ENCODE peak calls at places on chromosome 14, in seven cellular contexts. J is lung, P is A549, I is PC-3, Z is HepG2, U is MM.1S, M is heart left ventricle. O is an unnamed sample.

GRCh38 chr14:100827140-100827517 is 1.2 kb downstream of the MEG3 start:
- DNase-seq in J (no peak), P (no peak), I (no peak), Z (no peak), U (no peak), M (no peak), O (no peak)

GRCh38 chr14:81209187-81209836 is 11.4 kb downstream of the GTF2A1 start:
- DNase-seq in J (no peak), P (no peak), I (no peak), Z (no peak), U (no peak), M (no peak), O (no peak)

GRCh38 chr14:71579331-71579730 is 352.9 kb upstream of the RGS6 start:
- DNase-seq in J (no peak), P (no peak), I (no peak), Z (no peak), U (no peak), M (no peak), O (no peak)

GRCh38 chr14:87813211-87813610 is 179.8 kb downstream of the GALC start:
- DNase-seq in J (no peak), P (no peak), I (no peak), Z (no peak), U (no peak), M (no peak), O (no peak)

GRCh38 chr14:100729982-100730381 is 3.3 kb downstream of the DLK1 start:
- DNase-seq in J (no peak), P (no peak), I (no peak), Z (no peak), U (no peak), M (no peak), O (no peak)

GRCh38 chr14:72847721-72848120 is 46.2 kb downstream of the DPF3 start:
- DNase-seq in J (no peak), P (peak), I (peak), Z (no peak), U (no peak), M (no peak), O (no peak)

GRCh38 chr14:103283916-103284315 is 50.1 kb upstream of the EIF5 start:
- DNase-seq in J (no peak), P (no peak), I (no peak), Z (no peak), U (no peak), M (no peak), O (no peak)

GRCh38 chr14:81625343-81625742 is 91.7 kb upstream of the SEL1L start:
- DNase-seq in J (no peak), P (peak), I (peak), Z (peak), U (peak), M (no peak), O (no peak)

GRCh38 chr14:74402264-74403251 is 23.5 kb downstream of the SYNDIG1L start:
- DNase-seq in J (no peak), P (no peak), I (no peak), Z (no peak), U (no peak), M (no peak), O (no peak)

GRCh38 chr14:21097616-21098133 is 780 bp downstream of the ZNF219 start:
- DNase-seq in J (no peak), P (no peak), I (no peak), Z (no peak), U (no peak), M (no peak), O (no peak)

GRCh38 chr14:100669468-100669867 is 57.2 kb upstream of the DLK1 start:
- DNase-seq in J (peak), P (no peak), I (no peak), Z (no peak), U (no peak), M (no peak), O (no peak)

GRCh38 chr14:44942436-44942835 is 19.3 kb downstream of the KLHL28 start:
- DNase-seq in J (no peak), P (no peak), I (no peak), Z (no peak), U (no peak), M (no peak), O (no peak)

GRCh38 chr14:22052795-22053194 is 379.2 kb upstream of the OR4E1 start:
- DNase-seq in J (no peak), P (no peak), I (peak), Z (no peak), U (no peak), M (no peak), O (no peak)

GRCh38 chr14:22713631-22713950 is 52.9 kb upstream of the OXA1L start:
- DNase-seq in J (no peak), P (no peak), I (no peak), Z (no peak), U (no peak), M (no peak), O (no peak)

GRCh38 chr14:76090611-76091010 is 61.1 kb upstream of the GPATCH2L start:
- DNase-seq in J (no peak), P (no peak), I (no peak), Z (no peak), U (no peak), M (no peak), O (no peak)

GRCh38 chr14:51004352-51004800 is 60.1 kb upstream of the PYGL start:
- DNase-seq in J (peak), P (peak), I (no peak), Z (no peak), U (no peak), M (no peak), O (no peak)

GRCh38 chr14:24982472-24983155 is 67.3 kb downstream of the STXBP6 start:
- DNase-seq in J (no peak), P (peak), I (peak), Z (peak), U (no peak), M (no peak), O (no peak)

GRCh38 chr14:94676495-94677238 is 64.5 kb downstream of the SERPINA3 start:
- DNase-seq in J (no peak), P (no peak), I (no peak), Z (no peak), U (no peak), M (no peak), O (no peak)

GRCh38 chr14:64510825-64511679 is 6.5 kb downstream of the ZBTB1 start:
- DNase-seq in J (peak), P (peak), I (peak), Z (peak), U (peak), M (peak), O (no peak)

GRCh38 chr14:74875941-74876913 is at the start of gene PROX2:
- DNase-seq in J (no peak), P (no peak), I (no peak), Z (no peak), U (no peak), M (no peak), O (no peak)

GRCh38 chr14:92531151-92531873 is 17.7 kb downstream of the RIN3 start:
- DNase-seq in J (no peak), P (no peak), I (no peak), Z (no peak), U (no peak), M (no peak), O (no peak)

GRCh38 chr14:20697273-20698017 is 8.9 kb downstream of the ANG start:
- DNase-seq in J (peak), P (peak), I (peak), Z (peak), U (peak), M (peak), O (no peak)

GRCh38 chr14:34496007-34496678 is 34.1 kb upstream of the SPTSSA start:
- DNase-seq in J (peak), P (no peak), I (no peak), Z (no peak), U (no peak), M (peak), O (no peak)

GRCh38 chr14:61420326-61420725 is 98.9 kb downstream of the PRKCH start:
- DNase-seq in J (no peak), P (peak), I (peak), Z (no peak), U (no peak), M (no peak), O (no peak)

GRCh38 chr14:84707830-84708229 is 822.1 kb upstream of the FLRT2 start:
- DNase-seq in J (no peak), P (no peak), I (no peak), Z (no peak), U (no peak), M (no peak), O (no peak)

GRCh38 chr14:26765768-26766550 is 168.1 kb upstream of the NOVA1 start:
- DNase-seq in J (peak), P (peak), I (peak), Z (no peak), U (no peak), M (peak), O (no peak)

GRCh38 chr14:75428230-75429104 is 645 bp downstream of the JDP2 start:
- DNase-seq in J (peak), P (no peak), I (no peak), Z (no peak), U (no peak), M (peak), O (no peak)

GRCh38 chr14:52351561-52352491 is 37.7 kb downstream of the PTGER2 start:
- DNase-seq in J (no peak), P (peak), I (peak), Z (no peak), U (no peak), M (no peak), O (no peak)

GRCh38 chr14:57346741-57347140 is 43.6 kb upstream of the NAA30 start:
- DNase-seq in J (no peak), P (no peak), I (peak), Z (peak), U (no peak), M (no peak), O (no peak)

GRCh38 chr14:104393199-104393897 is 186.2 kb upstream of the C14orf180 start:
- DNase-seq in J (peak), P (no peak), I (no peak), Z (no peak), U (no peak), M (peak), O (no peak)

GRCh38 chr14:61188936-61189808 is 92.0 kb downstream of the TMEM30B start:
- DNase-seq in J (peak), P (peak), I (peak), Z (peak), U (no peak), M (peak), O (no peak)

GRCh38 chr14:54322668-54323380 is 74.0 kb upstream of the CDKN3 start:
- DNase-seq in J (no peak), P (no peak), I (no peak), Z (no peak), U (no peak), M (peak), O (no peak)

GRCh38 chr14:54312166-54312801 is 84.5 kb upstream of the CDKN3 start:
- DNase-seq in J (no peak), P (peak), I (peak), Z (no peak), U (no peak), M (no peak), O (no peak)

GRCh38 chr14:100623961-100624360 is 36.7 kb upstream of the BEGAIN start:
- DNase-seq in J (no peak), P (no peak), I (no peak), Z (no peak), U (no peak), M (no peak), O (no peak)

GRCh38 chr14:83548061-83548839 is 1981.7 kb upstream of the FLRT2 start:
- DNase-seq in J (no peak), P (no peak), I (peak), Z (no peak), U (no peak), M (no peak), O (no peak)

GRCh38 chr14:44505588-44505987 is 1.5 kb downstream of the FSCB start:
- DNase-seq in J (no peak), P (no peak), I (no peak), Z (no peak), U (no peak), M (no peak), O (no peak)

GRCh38 chr14:50452285-50452684 is 55.6 kb upstream of the CDKL1 start:
- DNase-seq in J (no peak), P (no peak), I (peak), Z (no peak), U (no peak), M (no peak), O (no peak)

DNA sequence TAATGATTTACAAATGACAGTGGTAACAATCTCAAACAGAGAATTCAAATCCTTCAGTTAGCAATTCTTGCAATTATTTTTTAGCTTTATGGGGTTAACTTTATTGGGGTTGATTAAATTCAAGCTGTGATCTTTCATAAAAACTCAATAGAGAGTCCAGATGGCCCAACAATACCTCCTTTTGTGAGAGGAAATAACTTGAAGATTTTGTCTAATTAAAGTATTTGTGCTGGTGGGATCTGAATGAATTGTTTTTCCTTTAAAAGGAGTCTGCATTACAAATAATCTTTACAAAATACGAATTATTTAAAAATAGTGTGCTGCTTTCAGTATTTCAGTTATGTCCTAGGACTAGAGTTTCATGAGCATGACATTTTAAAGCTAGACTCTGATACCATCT is 4.4 kb upstream of the ARHGAP5 start:
- DNase-seq in J (no peak), P (no peak), I (no peak), Z (no peak), U (no peak), M (no peak), O (no peak)
- H3K4me3 ChIP-seq in J (no peak), P (no peak), I (no peak), Z (no peak), U (no peak), M (no peak), O (no peak)

GRCh38 chr14:68542346-68542745 is 250.5 kb downstream of the ZFP36L1 start:
- DNase-seq in J (no peak), P (no peak), I (peak), Z (no peak), U (no peak), M (no peak), O (no peak)

GRCh38 chr14:68541128-68541896 is 251.6 kb downstream of the ZFP36L1 start:
- DNase-seq in J (peak), P (no peak), I (no peak), Z (no peak), U (no peak), M (no peak), O (no peak)

GRCh38 chr14:68544150-68544892 is 248.5 kb downstream of the ZFP36L1 start:
- DNase-seq in J (peak), P (no peak), I (peak), Z (no peak), U (no peak), M (peak), O (no peak)

GRCh38 chr14:68546839-68547238 is 246.0 kb downstream of the ZFP36L1 start:
- DNase-seq in J (no peak), P (peak), I (peak), Z (no peak), U (no peak), M (no peak), O (no peak)

GRCh38 chr14:68543516-68543915 is 249.4 kb downstream of the ZFP36L1 start:
- DNase-seq in J (peak), P (no peak), I (no peak), Z (no peak), U (no peak), M (no peak), O (no peak)
- H3K4me3 ChIP-seq in J (no peak), P (no peak), I (no peak), Z (no peak), U (no peak), M (no peak), O (no peak)

GRCh38 chr14:99460793-99461192 is 19.9 kb downstream of the SETD3 start:
- DNase-seq in J (no peak), P (no peak), I (no peak), Z (no peak), U (no peak), M (no peak), O (no peak)

GRCh38 chr14:99463974-99464373 is 16.7 kb downstream of the SETD3 start:
- DNase-seq in J (no peak), P (no peak), I (no peak), Z (no peak), U (no peak), M (no peak), O (no peak)

GRCh38 chr14:99459491-99460100 is 21.1 kb downstream of the SETD3 start:
- DNase-seq in J (no peak), P (no peak), I (no peak), Z (no peak), U (no peak), M (no peak), O (no peak)

GRCh38 chr14:99461411-99461810 is 19.2 kb downstream of the SETD3 start:
- DNase-seq in J (no peak), P (no peak), I (no peak), Z (no peak), U (no peak), M (no peak), O (no peak)

DNA sequence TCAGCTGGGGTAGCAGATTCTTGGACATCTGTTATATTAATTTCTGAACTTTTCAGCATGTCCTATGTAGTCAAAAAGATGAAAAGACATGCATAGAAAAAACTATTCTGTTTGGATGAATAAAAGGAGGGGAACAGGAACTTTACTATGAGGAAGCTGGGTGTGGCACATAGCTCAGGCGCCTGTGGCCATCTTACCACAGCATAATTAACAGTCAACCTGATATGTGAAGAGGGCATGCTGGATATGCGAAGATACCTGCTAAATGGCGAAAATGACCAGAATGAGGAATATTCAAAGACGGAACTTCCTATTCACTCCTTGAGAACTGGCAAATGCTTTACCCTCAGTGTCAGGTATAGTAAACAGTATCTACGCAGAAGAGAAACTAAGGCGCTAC is 18.4 kb downstream of the SETD3 start:
- DNase-seq in J (no peak), P (no peak), I (no peak), Z (no peak), U (no peak), M (no peak), O (no peak)
- H3K4me3 ChIP-seq in J (no peak), P (no peak), I (no peak), Z (no peak), U (no peak), M (no peak), O (no peak)

GRCh38 chr14:31421200-31421599 is 850 bp upstream of the HEATR5A start:
- DNase-seq in J (no peak), P (no peak), I (no peak), Z (peak), U (no peak), M (no peak), O (no peak)
- H3K4me3 ChIP-seq in J (no peak), P (peak), I (peak), Z (peak), U (peak), M (no peak), O (no peak)

DNA sequence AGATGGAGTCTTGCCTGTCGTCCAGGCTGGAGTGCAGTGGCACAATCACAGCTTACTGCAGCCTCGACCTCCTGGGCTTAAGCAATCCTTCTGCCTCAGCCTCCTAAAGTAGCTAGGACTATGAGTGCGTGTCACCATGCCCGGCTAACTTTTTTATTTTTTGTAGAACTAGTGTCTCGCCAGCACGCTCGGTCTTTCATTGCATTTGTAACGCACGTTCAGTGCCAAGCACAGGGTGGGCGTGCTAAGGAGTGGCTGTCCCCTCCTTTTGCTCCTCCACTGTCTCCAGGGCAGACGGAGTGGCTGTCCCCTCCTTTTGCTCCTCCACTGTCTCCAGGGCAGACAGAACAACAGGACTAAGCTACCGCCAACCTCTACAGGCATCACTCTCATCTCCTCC is 60.3 kb downstream of the CCDC88C start:
- DNase-seq in J (no peak), P (no peak), I (no peak), Z (no peak), U (no peak), M (no peak), O (no peak)
- H3K4me3 ChIP-seq in J (no peak), P (no peak), I (no peak), Z (no peak), U (no peak), M (no peak), O (no peak)

O was measured in GM12864.